ENCODE peak calls at places on chromosomes 13 and 19, in five cellular contexts. D is uterus, V is sigmoid colon, L is prostate gland, I is right lobe of liver. T is an unnamed sample. For H3K4me1, the result is how much of the 10 kb centered on the place peaks cover.

GRCh38 chr19:19169236-19170052 is 619 bp downstream of the MEF2B start:
- DNase-seq in D (no peak), V (no peak), L (no peak), I (no peak), T (no peak)

GRCh38 chr13:38141792-38142191 is 207.9 kb upstream of the UFM1 start:
- DNase-seq in D (no peak), V (no peak), L (no peak), I (no peak), T (no peak)

GRCh38 chr13:95269756-95270155 is 31.5 kb downstream of the ABCC4 start:
- DNase-seq in D (no peak), V (no peak), L (no peak), I (no peak), T (no peak)

GRCh38 chr13:29844441-29844840 is 6.0 kb downstream of the UBL3 start:
- DNase-seq in D (no peak), V (no peak), L (no peak), I (no peak), T (no peak)

GRCh38 chr13:94825507-94825906 is 113.2 kb upstream of the SOX21 start:
- DNase-seq in D (peak), V (peak), L (no peak), I (no peak), T (peak)

GRCh38 chr19:996051-996838 is 4.0 kb upstream of the GRIN3B start:
- DNase-seq in D (peak), V (no peak), L (no peak), I (peak), T (no peak)

GRCh38 chr13:111005364-111005763 is 90.5 kb upstream of the ANKRD10 start:
- DNase-seq in D (no peak), V (no peak), L (no peak), I (no peak), T (no peak)

GRCh38 chr13:101258071-101258470 is 158.2 kb downstream of the NALCN start:
- DNase-seq in D (no peak), V (no peak), L (no peak), I (no peak), T (no peak)

GRCh38 chr19:11698231-11698630 is 40.5 kb downstream of the ZNF823 start:
- DNase-seq in D (no peak), V (no peak), L (no peak), I (no peak), T (no peak)

GRCh38 chr13:101493541-101493940 is 41.1 kb downstream of the ITGBL1 start:
- DNase-seq in D (no peak), V (no peak), L (no peak), I (no peak), T (no peak)

GRCh38 chr13:73399347-73400216 is 340.8 kb downstream of the KLF5 start:
- DNase-seq in D (no peak), V (no peak), L (peak), I (no peak), T (no peak)

GRCh38 chr13:31594056-31594455 is 145.3 kb upstream of the RXFP2 start:
- DNase-seq in D (no peak), V (no peak), L (no peak), I (no peak), T (no peak)

GRCh38 chr19:46374526-46375475 is 27.9 kb downstream of the PPP5C start:
- DNase-seq in D (no peak), V (peak), L (no peak), I (peak), T (no peak)

GRCh38 chr19:52142001-52142595 is 2.4 kb upstream of the ZNF616 start:
- DNase-seq in D (no peak), V (no peak), L (no peak), I (no peak), T (no peak)

GRCh38 chr19:19334063-19334988 is 13.7 kb downstream of the MAU2 start:
- DNase-seq in D (no peak), V (peak), L (no peak), I (no peak), T (no peak)

GRCh38 chr19:44163789-44164188 is 1.1 kb upstream of the ZNF226 start:
- DNase-seq in D (no peak), V (no peak), L (no peak), I (no peak), T (no peak)
- H3K4me1 ChIP-seq in D (under half), V (under half), L (under half), I (under half), T (under half)

DNA sequence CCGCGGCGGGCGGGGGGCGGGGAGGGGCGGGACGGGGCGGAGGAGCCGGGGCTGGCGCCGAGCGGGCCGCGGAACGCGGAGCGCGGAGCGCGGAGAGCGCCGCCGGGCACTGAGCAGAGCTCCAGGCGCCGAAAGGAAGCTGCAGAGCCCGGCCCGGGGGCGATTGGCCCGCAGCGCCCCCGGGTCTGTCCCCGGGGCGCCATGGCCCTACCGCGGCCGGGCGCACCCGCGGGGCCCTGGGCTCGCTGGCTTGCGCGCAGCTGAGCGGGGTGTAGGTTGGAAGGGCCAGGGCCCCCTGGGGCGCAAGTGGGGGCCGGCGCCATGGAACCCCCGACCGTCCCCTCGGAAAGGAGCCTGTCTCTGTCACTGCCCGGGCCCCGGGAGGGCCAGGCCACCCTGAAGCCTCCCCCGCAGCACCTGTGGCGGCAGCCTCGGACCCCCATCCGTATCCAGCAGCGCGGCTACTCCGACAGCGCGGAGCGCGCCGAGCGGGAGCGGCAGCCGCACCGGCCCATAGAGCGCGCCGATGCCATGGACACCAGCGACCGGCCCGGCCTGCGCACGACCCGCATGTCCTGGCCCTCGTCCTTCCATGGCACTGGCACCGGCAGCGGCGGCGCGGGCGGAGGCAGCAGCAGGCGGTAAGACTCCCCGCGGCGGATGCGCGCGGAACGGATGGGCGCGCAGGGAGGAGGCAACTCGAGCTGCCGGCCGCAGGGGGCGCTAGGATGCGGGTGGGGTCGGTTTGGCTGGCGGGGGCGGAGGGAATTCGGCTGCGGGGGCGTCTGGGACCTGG is at the start of gene PDE4A:
- DNase-seq in D (no peak), V (no peak), L (no peak), I (no peak), T (no peak)
- TF ChIP-seq POLR2A in D (no peak), V (no peak), L (no peak), I (no peak), T (no peak)

DNA sequence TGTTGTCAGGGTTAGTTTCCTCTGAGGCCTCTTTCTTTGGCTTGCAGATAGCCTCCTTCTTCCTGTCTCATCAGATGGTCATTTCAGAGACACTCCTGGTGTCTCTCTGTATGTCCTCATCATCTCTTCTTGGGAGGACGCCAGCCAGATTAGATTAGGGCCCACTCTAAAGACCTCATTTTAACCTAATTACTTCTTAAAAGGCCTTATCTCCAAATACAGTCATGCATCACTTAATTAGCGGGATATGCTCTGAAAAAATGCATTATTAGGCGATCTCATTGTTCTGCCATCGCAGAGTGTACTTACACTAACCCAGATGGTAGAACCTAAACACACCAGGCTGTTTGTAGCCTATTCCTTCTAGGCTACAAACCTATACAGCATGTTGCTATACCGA is 89.0 kb downstream of the CDK8 start:
- DNase-seq in D (no peak), V (no peak), L (no peak), I (no peak), T (no peak)
- TF ChIP-seq CTCF in D (no peak), V (no peak), L (no peak), I (no peak), T (no peak)

GRCh38 chr13:80195649-80196048 is 145.3 kb downstream of the SPRY2 start:
- DNase-seq in D (no peak), V (no peak), L (no peak), I (no peak), T (no peak)
- H3K4me1 ChIP-seq in D (under half), V (under half), L (under half), I (under half), T (under half)